ENCODE peak calls at places on chromosome 18, in ten cellular contexts. Q is stimulated activated CD4-positive, alpha-beta T cell treated with anti-CD3 and anti-CD28 coated beads, TNF-alpha, amount 100 ng/mL, for 4 hours; G is activated CD4-positive, alpha-beta T cell treated with anti-CD3 and anti-CD28 coated beads for 4 hours; S is non-pigmented ciliary epithelial cell; Y is OCI-LY7; N is sciatic nerve; T is breast epithelium; F is activated T-helper 1 cell treated with Interleukin-2 at 50 U/mL for 16 hours; V is central memory CD4-positive, alpha-beta T cell; D is pancreas. O is an unnamed sample.

GRCh38 chr18:48850891-48851302 is 99.9 kb downstream of the SMAD7 start:
- DNase-seq in T (no peak), N (no peak), S (no peak), V (no peak), Q (no peak), D (no peak), Y (no peak), F (no peak), G (no peak), O (no peak)

GRCh38 chr18:50659091-50660003 is 99.5 kb downstream of the MAPK4 start:
- DNase-seq in V (no peak), Y (no peak), G (no peak), T (no peak), F (no peak), D (no peak), N (no peak), S (peak; percentile 9), Q (no peak), O (no peak)

GRCh38 chr18:9849407-9849961 is 36.3 kb upstream of the TXNDC2 start:
- DNase-seq in G (no peak), F (no peak), Y (no peak), N (no peak), T (no peak), S (no peak), D (no peak), Q (no peak), V (no peak), O (no peak)

GRCh38 chr18:25786778-25787177 is 303.6 kb downstream of the SS18 start:
- DNase-seq in Q (no peak), V (no peak), D (no peak), S (peak; percentile 75), G (no peak), F (no peak), N (no peak), Y (no peak), T (no peak), O (peak; percentile 82)

GRCh38 chr18:4020026-4020425 is 435.1 kb downstream of the DLGAP1 start:
- DNase-seq in N (no peak), Q (no peak), G (no peak), Y (peak; percentile 11), D (no peak), F (no peak), S (no peak), V (no peak), T (no peak), O (no peak)

GRCh38 chr18:79874553-79875530 is 76.6 kb downstream of the SLC66A2 start:
- DNase-seq in D (no peak), V (no peak), Q (no peak), Y (no peak), N (no peak), G (no peak), T (no peak), F (no peak), S (no peak), O (no peak)

GRCh38 chr18:5721924-5722323 is 173.4 kb downstream of the TMEM200C start:
- DNase-seq in V (no peak), D (no peak), F (no peak), Y (no peak), N (no peak), Q (no peak), T (no peak), G (no peak), S (no peak), O (no peak)

GRCh38 chr18:3814840-3815239 is 364.9 kb downstream of the TGIF1 start:
- DNase-seq in S (peak; percentile 43), G (no peak), T (no peak), D (no peak), N (no peak), Q (no peak), V (no peak), F (no peak), Y (no peak), O (peak; percentile 31)

GRCh38 chr18:26089247-26090129 is 925 bp downstream of the SS18 start:
- DNase-seq in T (no peak), V (peak; percentile 4), S (no peak), D (no peak), Q (no peak), G (no peak), N (no peak), F (no peak), Y (peak; percentile 41), O (no peak)

GRCh38 chr18:1526996-1527395 is 622.3 kb downstream of the ADCYAP1 start:
- DNase-seq in Q (no peak), T (no peak), N (no peak), S (no peak), D (no peak), Y (no peak), V (no peak), F (no peak), G (no peak), O (no peak)

GRCh38 chr18:30486856-30487255 is 555.7 kb downstream of the DSC3 start:
- DNase-seq in Y (no peak), T (no peak), Q (no peak), V (no peak), S (no peak), G (no peak), F (no peak), N (no peak), D (no peak), O (peak; percentile 23)

GRCh38 chr18:9919564-9920232 is 5.9 kb downstream of the VAPA start:
- DNase-seq in D (no peak), G (no peak), S (no peak), V (no peak), Y (no peak), N (no peak), F (no peak), T (no peak), Q (no peak), O (no peak)

GRCh38 chr18:52700116-52700515 is 360.1 kb downstream of the DCC start:
- DNase-seq in Y (no peak), T (no peak), Q (no peak), G (no peak), F (no peak), D (no peak), V (no peak), N (no peak), S (no peak), O (no peak)

GRCh38 chr18:58603365-58604067 is 25.4 kb downstream of the ALPK2 start:
- DNase-seq in T (no peak), Q (no peak), D (no peak), N (no peak), V (no peak), F (no peak), S (no peak), Y (no peak), G (no peak), O (no peak)

GRCh38 chr18:7642491-7642890 is 75.4 kb downstream of the PTPRM start:
- DNase-seq in Q (no peak), T (no peak), Y (no peak), N (no peak), D (no peak), S (no peak), F (no peak), V (no peak), G (no peak), O (no peak)

GRCh38 chr18:68428026-68428425 is 286.9 kb downstream of the TMX3 start:
- DNase-seq in S (peak; percentile 63), V (no peak), Y (no peak), D (no peak), T (no peak), F (no peak), N (no peak), G (no peak), Q (no peak), O (no peak)

GRCh38 chr18:79947054-79947755 is 4.2 kb downstream of the SLC66A2 start:
- DNase-seq in Y (no peak), T (peak; percentile 54), V (no peak), G (no peak), N (peak; percentile 52), Q (no peak), S (no peak), F (no peak), D (no peak), O (no peak)

GRCh38 chr18:64276736-64277135 is 127.8 kb upstream of the LINC00305 start:
- DNase-seq in Y (no peak), G (no peak), N (no peak), S (no peak), F (no peak), V (no peak), T (no peak), D (no peak), Q (no peak), O (no peak)

O was measured in HS-5.